ENCODE peak calls at places on chromosomes 7 and 10, in four cellular contexts. One of them, this sample, is unnamed.

GRCh38 chr7:103870664-103871063 is 118.8 kb downstream of the RELN start:
- DNase-seq in tibial artery: no peak
- DNase-seq in activated naive CD8-positive, alpha-beta T cell treated with anti-CD3 and anti-CD28 coated beads, Interleukin-2, amount 50 U/mL, for 24 hours: no peak
- DNase-seq in NCI-H1105 treated with DMSO at 0.1 percent for 48 hours: no peak
- DNase-seq in this sample: no peak

GRCh38 chr10:80154978-80155695 is 22.6 kb downstream of the PLAC9 start:
- DNase-seq in tibial artery: peak
- DNase-seq in NCI-H1105 treated with DMSO at 0.1 percent for 48 hours: no peak
- DNase-seq in activated naive CD8-positive, alpha-beta T cell treated with anti-CD3 and anti-CD28 coated beads, Interleukin-2, amount 50 U/mL, for 24 hours: no peak
- DNase-seq in this sample: no peak

GRCh38 chr10:110817614-110818013 is 54.1 kb upstream of the PDCD4 start:
- DNase-seq in tibial artery: no peak
- DNase-seq in activated naive CD8-positive, alpha-beta T cell treated with anti-CD3 and anti-CD28 coated beads, Interleukin-2, amount 50 U/mL, for 24 hours: no peak
- DNase-seq in NCI-H1105 treated with DMSO at 0.1 percent for 48 hours: no peak
- DNase-seq in this sample: no peak

GRCh38 chr10:89427629-89428028 is 13.3 kb downstream of the IFIT5 start:
- DNase-seq in activated naive CD8-positive, alpha-beta T cell treated with anti-CD3 and anti-CD28 coated beads, Interleukin-2, amount 50 U/mL, for 24 hours: no peak
- DNase-seq in NCI-H1105 treated with DMSO at 0.1 percent for 48 hours: no peak
- DNase-seq in tibial artery: no peak
- DNase-seq in this sample: no peak

GRCh38 chr7:39493929-39494328 is 72.3 kb upstream of the YAE1 start:
- DNase-seq in activated naive CD8-positive, alpha-beta T cell treated with anti-CD3 and anti-CD28 coated beads, Interleukin-2, amount 50 U/mL, for 24 hours: no peak
- DNase-seq in tibial artery: no peak
- DNase-seq in NCI-H1105 treated with DMSO at 0.1 percent for 48 hours: no peak
- DNase-seq in this sample: no peak

GRCh38 chr7:28078036-28078901 is 102.3 kb downstream of the JAZF1 start:
- DNase-seq in NCI-H1105 treated with DMSO at 0.1 percent for 48 hours: peak
- DNase-seq in activated naive CD8-positive, alpha-beta T cell treated with anti-CD3 and anti-CD28 coated beads, Interleukin-2, amount 50 U/mL, for 24 hours: peak
- DNase-seq in tibial artery: no peak
- DNase-seq in this sample: no peak

GRCh38 chr7:21939136-21939857 is 6.4 kb downstream of the CDCA7L start:
- DNase-seq in tibial artery: no peak
- DNase-seq in NCI-H1105 treated with DMSO at 0.1 percent for 48 hours: peak
- DNase-seq in activated naive CD8-positive, alpha-beta T cell treated with anti-CD3 and anti-CD28 coated beads, Interleukin-2, amount 50 U/mL, for 24 hours: peak
- DNase-seq in this sample: no peak

GRCh38 chr7:115410427-115410805 is 488.5 kb downstream of the MDFIC start:
- DNase-seq in NCI-H1105 treated with DMSO at 0.1 percent for 48 hours: no peak
- DNase-seq in activated naive CD8-positive, alpha-beta T cell treated with anti-CD3 and anti-CD28 coated beads, Interleukin-2, amount 50 U/mL, for 24 hours: no peak
- DNase-seq in tibial artery: no peak
- DNase-seq in this sample: no peak

GRCh38 chr7:55397617-55398016 is 32.5 kb downstream of the LANCL2 start:
- DNase-seq in activated naive CD8-positive, alpha-beta T cell treated with anti-CD3 and anti-CD28 coated beads, Interleukin-2, amount 50 U/mL, for 24 hours: no peak
- DNase-seq in tibial artery: no peak
- DNase-seq in NCI-H1105 treated with DMSO at 0.1 percent for 48 hours: no peak
- DNase-seq in this sample: no peak

This sample was measured in NCI-H526 treated with DMSO at 0.1 percent for 48 hours.